ENCODE peak calls at places on chromosome 21, in eight cellular contexts. D is neural progenitor cell, N is PC-3, V is HCT116, B is MM.1S, I is fibroblast of lung, L is GM23248, F is K562. W is an unnamed sample.
A peak's percentile ranks its signal among the peaks of the same experiment; 100 is the strongest.

GRCh38 chr21:45508607-45509565 is 33.4 kb downstream of the SLC19A1 start:
- DNase-seq in D (peak; percentile 20), N (no peak), V (no peak), B (no peak), I (no peak), L (no peak), F (peak; percentile 56), W (no peak)

GRCh38 chr21:44337428-44337827 is 1.8 kb downstream of the CFAP410 start:
- DNase-seq in D (no peak), N (no peak), V (no peak), B (no peak), I (no peak), L (peak; percentile 26), F (no peak), W (no peak)

GRCh38 chr21:23045955-23046354 is 2047.7 kb downstream of the NCAM2 start:
- DNase-seq in D (no peak), N (no peak), V (no peak), B (no peak), I (no peak), L (no peak), F (no peak), W (no peak)

GRCh38 chr21:14492890-14493289 is 53.2 kb downstream of the SAMSN1 start:
- DNase-seq in D (no peak), N (no peak), V (no peak), B (no peak), I (no peak), L (no peak), F (no peak), W (no peak)

GRCh38 chr21:35614412-35614901 is 445.9 kb downstream of the SETD4 start:
- DNase-seq in D (no peak), N (peak; percentile 87), V (peak; percentile 4), B (no peak), I (peak; percentile 82), L (peak; percentile 81), F (peak; percentile 61), W (no peak)

GRCh38 chr21:38675450-38675849 is 130.3 kb upstream of the ETS2 start:
- DNase-seq in D (no peak), N (no peak), V (no peak), B (no peak), I (no peak), L (no peak), F (no peak), W (no peak)

GRCh38 chr21:41677671-41678015 is 89.2 kb downstream of the RIPK4 start:
- DNase-seq in D (no peak), N (peak; percentile 77), V (no peak), B (no peak), I (peak; percentile 60), L (no peak), F (no peak), W (no peak)

GRCh38 chr21:14356771-14357170 is 26.2 kb downstream of the HSPA13 start:
- DNase-seq in D (no peak), N (no peak), V (no peak), B (no peak), I (no peak), L (no peak), F (no peak), W (no peak)

GRCh38 chr21:46117586-46118304 is 19.8 kb downstream of the COL6A2 start:
- DNase-seq in D (no peak), N (no peak), V (no peak), B (no peak), I (no peak), L (no peak), F (no peak), W (no peak)

GRCh38 chr21:35303085-35303484 is 254.0 kb upstream of the RUNX1 start:
- DNase-seq in D (no peak), N (peak; percentile 98), V (peak; percentile 51), B (no peak), I (peak; percentile 95), L (peak; percentile 91), F (no peak), W (no peak)

GRCh38 chr21:16193758-16194606 is 464.2 kb downstream of the USP25 start:
- DNase-seq in D (peak; percentile 81), N (peak; percentile 35), V (no peak), B (peak; percentile 82), I (peak; percentile 93), L (peak; percentile 86), F (no peak), W (no peak)

GRCh38 chr21:44829507-44830092 is 11.7 kb upstream of the SUMO3 start:
- DNase-seq in D (no peak), N (no peak), V (no peak), B (no peak), I (no peak), L (no peak), F (no peak), W (no peak)

GRCh38 chr21:42835211-42835610 is 44.1 kb downstream of the WDR4 start:
- DNase-seq in D (no peak), N (no peak), V (no peak), B (no peak), I (no peak), L (no peak), F (no peak), W (no peak)

GRCh38 chr21:43805275-43805800 is 16.0 kb downstream of the RRP1 start:
- DNase-seq in D (no peak), N (no peak), V (no peak), B (no peak), I (no peak), L (no peak), F (no peak), W (no peak)

GRCh38 chr21:34123609-34124008 is 50.2 kb downstream of the MRPS6 start:
- DNase-seq in D (no peak), N (no peak), V (no peak), B (no peak), I (no peak), L (no peak), F (no peak), W (no peak)

GRCh38 chr21:43916691-43917514 is 51.9 kb downstream of the AGPAT3 start:
- DNase-seq in D (no peak), N (no peak), V (no peak), B (peak; percentile 83), I (no peak), L (peak; percentile 54), F (peak; percentile 69), W (no peak)

GRCh38 chr21:44079446-44079845 is 27.8 kb upstream of the PWP2 start:
- DNase-seq in D (no peak), N (no peak), V (no peak), B (no peak), I (no peak), L (no peak), F (no peak), W (no peak)

GRCh38 chr21:17688912-17689874 is 76.5 kb upstream of the BTG3 start:
- DNase-seq in D (no peak), N (peak; percentile 96), V (peak; percentile 4), B (no peak), I (peak; percentile 67), L (no peak), F (peak; percentile 44), W (peak; percentile 22)

GRCh38 chr21:44844256-44844655 is 26.4 kb upstream of the SUMO3 start:
- DNase-seq in D (peak; percentile 32), N (no peak), V (no peak), B (no peak), I (no peak), L (no peak), F (no peak), W (no peak)

DNA sequence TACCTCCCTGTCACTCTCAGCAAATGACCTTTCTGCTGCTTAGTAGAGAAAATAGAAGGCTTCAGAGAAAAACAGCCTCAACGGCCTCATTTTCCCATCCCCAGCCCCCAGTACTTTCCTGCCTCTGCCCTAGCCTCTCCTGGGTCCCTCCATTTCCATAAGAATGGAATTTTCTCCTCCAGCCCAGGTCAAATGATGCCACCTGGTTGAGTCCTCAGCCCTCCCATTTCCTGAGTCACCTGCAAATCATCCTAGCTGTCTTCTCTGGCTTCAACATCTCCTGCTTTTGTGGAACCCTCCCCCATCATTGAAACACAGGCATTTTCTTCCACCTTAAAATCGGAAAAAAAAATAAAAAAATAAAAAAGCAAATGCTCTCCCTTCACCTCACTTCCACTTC is 35.1 kb downstream of the OLIG1 start:
- DNase-seq in D (no peak), N (no peak), V (no peak), B (no peak), I (no peak), L (no peak), F (no peak), W (no peak)
- H3K27ac ChIP-seq in D (no peak overlapping the region), N (no peak overlapping the region), V (no peak overlapping the region), B (no peak overlapping the region), I (no peak overlapping the region), L (no peak overlapping the region), F (no peak overlapping the region), W (no peak overlapping the region)

GRCh38 chr21:36744190-36744559 is 45.3 kb downstream of the SIM2 start:
- DNase-seq in D (no peak), N (no peak), V (no peak), B (no peak), I (no peak), L (no peak), F (no peak), W (no peak)

GRCh38 chr21:36741506-36741905 is 42.6 kb downstream of the SIM2 start:
- DNase-seq in D (no peak), N (no peak), V (no peak), B (no peak), I (no peak), L (no peak), F (peak; percentile 36), W (no peak)

GRCh38 chr21:36743008-36743407 is 44.1 kb downstream of the SIM2 start:
- DNase-seq in D (no peak), N (no peak), V (no peak), B (no peak), I (no peak), L (no peak), F (no peak), W (no peak)

GRCh38 chr21:36744560-36745231 is 45.8 kb downstream of the SIM2 start:
- DNase-seq in D (no peak), N (no peak), V (no peak), B (no peak), I (peak; percentile 37), L (no peak), F (no peak), W (no peak)

GRCh38 chr21:36743446-36743845 is 44.5 kb downstream of the SIM2 start:
- DNase-seq in D (no peak), N (no peak), V (no peak), B (no peak), I (no peak), L (no peak), F (no peak), W (no peak)
- H3K9ac ChIP-seq in D (no peak overlapping the region), N (no peak overlapping the region), V (no peak overlapping the region), B (no peak overlapping the region), I (no peak overlapping the region), L (no peak overlapping the region), F (no peak overlapping the region), W (no peak overlapping the region)

GRCh38 chr21:20997308-20997632 is 939 bp upstream of the NCAM2 start:
- DNase-seq in D (peak; percentile 52), N (no peak), V (no peak), B (no peak), I (no peak), L (no peak), F (no peak), W (no peak)
- TF ChIP-seq EZH2 in D (peak; percentile 41), N (no peak), V (no peak), B (no peak), I (peak; percentile 40), L (no peak), F (no peak), W (no peak)

DNA sequence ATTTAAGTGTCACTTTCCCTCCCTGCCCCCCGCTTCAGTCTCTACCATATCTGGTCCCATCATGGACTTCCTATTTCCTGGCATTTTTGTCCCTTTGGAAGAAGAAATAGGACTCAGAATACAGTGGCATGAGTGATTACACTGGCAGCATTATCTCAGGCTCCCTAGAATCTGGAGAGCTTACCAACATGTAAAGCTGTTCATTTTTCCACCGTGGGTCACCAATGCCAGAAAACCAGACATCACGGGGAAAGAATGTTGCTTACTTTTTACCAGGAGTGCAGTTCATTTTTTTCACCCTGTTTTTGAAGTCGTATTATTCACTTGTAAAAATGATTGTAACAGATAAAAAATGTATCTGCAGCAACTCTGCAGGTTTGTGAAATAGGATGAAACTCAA is 44.8 kb downstream of the BACH1 start:
- DNase-seq in D (no peak), N (no peak), V (no peak), B (no peak), I (peak; percentile 96), L (peak; percentile 80), F (no peak), W (no peak)
- H3K27ac ChIP-seq in D (no peak overlapping the region), N (peak overlapping the region; percentile 83), V (no peak overlapping the region), B (no peak overlapping the region), I (peak overlapping the region; percentile 95), L (peak overlapping the region; percentile 89), F (no peak overlapping the region), W (no peak overlapping the region)

W was measured in SK-N-MC.